ENCODE peak calls at places on chromosomes 4 and X, in seven cellular contexts. One of them, this sample, is unnamed.

GRCh38 chr4:2194556-2194955 is 47.4 kb downstream of the HAUS3 start:
- DNase-seq in IMR-90: peak; percentile 10
- DNase-seq in H9: no peak
- DNase-seq in mesenchymal stem cell: no peak
- DNase-seq in trophoblast cell: no peak
- DNase-seq in mesendoderm: peak; percentile 30
- DNase-seq in H1: no peak
- DNase-seq in this sample: no peak

GRCh38 chr4:173489514-173489913 is 40.5 kb downstream of the HAND2 start:
- DNase-seq in IMR-90: peak; percentile 86
- DNase-seq in H9: no peak
- DNase-seq in mesenchymal stem cell: peak; percentile 54
- DNase-seq in trophoblast cell: no peak
- DNase-seq in mesendoderm: no peak
- DNase-seq in H1: no peak
- DNase-seq in this sample: no peak

GRCh38 chrX:80578518-80579105 is 158.4 kb downstream of the TENT5D start:
- DNase-seq in IMR-90: peak; percentile 6
- DNase-seq in H9: no peak
- DNase-seq in mesenchymal stem cell: peak; percentile 10
- DNase-seq in trophoblast cell: peak; percentile 40
- DNase-seq in mesendoderm: peak; percentile 43
- DNase-seq in H1: no peak
- DNase-seq in this sample: no peak

GRCh38 chr4:185210102-185210981 is 944 bp downstream of the SNX25 start:
- DNase-seq in IMR-90: peak; percentile 56
- DNase-seq in H9: peak; percentile 58
- DNase-seq in mesenchymal stem cell: peak; percentile 71
- DNase-seq in trophoblast cell: peak; percentile 66
- DNase-seq in mesendoderm: peak; percentile 80
- DNase-seq in H1: no peak
- DNase-seq in this sample: peak; percentile 41

GRCh38 chr4:147714575-147715401 is 17.1 kb upstream of the ARHGAP10 start:
- DNase-seq in IMR-90: peak; percentile 90
- DNase-seq in H9: no peak
- DNase-seq in mesenchymal stem cell: peak; percentile 79
- DNase-seq in trophoblast cell: peak; percentile 95
- DNase-seq in mesendoderm: peak; percentile 53
- DNase-seq in H1: no peak
- DNase-seq in this sample: no peak

GRCh38 chr4:120517966-120518365 is 404.6 kb downstream of the PRDM5 start:
- DNase-seq in IMR-90: peak; percentile 86
- DNase-seq in H9: peak; percentile 34
- DNase-seq in mesenchymal stem cell: peak; percentile 85
- DNase-seq in trophoblast cell: peak; percentile 37
- DNase-seq in mesendoderm: peak; percentile 65
- DNase-seq in H1: no peak
- DNase-seq in this sample: no peak

GRCh38 chr4:140127422-140127821 is 26.6 kb downstream of the MAML3 start:
- DNase-seq in IMR-90: no peak
- DNase-seq in H9: no peak
- DNase-seq in mesenchymal stem cell: no peak
- DNase-seq in trophoblast cell: no peak
- DNase-seq in mesendoderm: no peak
- DNase-seq in H1: no peak
- DNase-seq in this sample: no peak

GRCh38 chrX:39065051-39065871 is 264.0 kb downstream of the MID1IP1 start:
- DNase-seq in IMR-90: no peak
- DNase-seq in H9: peak; percentile 73
- DNase-seq in mesenchymal stem cell: no peak
- DNase-seq in trophoblast cell: no peak
- DNase-seq in mesendoderm: peak; percentile 93
- DNase-seq in H1: peak; percentile 19
- DNase-seq in this sample: peak; percentile 61

GRCh38 chrX:110026099-110026844 is 23.4 kb downstream of the TMEM164 start:
- DNase-seq in IMR-90: no peak
- DNase-seq in H9: no peak
- DNase-seq in mesenchymal stem cell: no peak
- DNase-seq in trophoblast cell: peak; percentile 13
- DNase-seq in mesendoderm: no peak
- DNase-seq in H1: no peak
- DNase-seq in this sample: no peak

GRCh38 chr4:142121951-142122350 is 485.6 kb downstream of the IL15 start:
- DNase-seq in IMR-90: no peak
- DNase-seq in H9: no peak
- DNase-seq in mesenchymal stem cell: no peak
- DNase-seq in trophoblast cell: no peak
- DNase-seq in mesendoderm: no peak
- DNase-seq in H1: no peak
- DNase-seq in this sample: no peak

GRCh38 chr4:4694296-4694772 is 152.5 kb upstream of the STX18 start:
- DNase-seq in IMR-90: peak; percentile 23
- DNase-seq in H9: peak; percentile 75
- DNase-seq in mesenchymal stem cell: peak; percentile 76
- DNase-seq in trophoblast cell: no peak
- DNase-seq in mesendoderm: peak; percentile 81
- DNase-seq in H1: peak; percentile 21
- DNase-seq in this sample: no peak

GRCh38 chr4:95428216-95429085 is 120.3 kb downstream of the UNC5C start:
- DNase-seq in IMR-90: no peak
- DNase-seq in H9: no peak
- DNase-seq in mesenchymal stem cell: peak; percentile 73
- DNase-seq in trophoblast cell: no peak
- DNase-seq in mesendoderm: no peak
- DNase-seq in H1: no peak
- DNase-seq in this sample: peak; percentile 36

GRCh38 chr4:158783775-158784174 is 14.9 kb downstream of the FNIP2 start:
- DNase-seq in IMR-90: peak; percentile 76
- DNase-seq in H9: no peak
- DNase-seq in mesenchymal stem cell: peak; percentile 62
- DNase-seq in trophoblast cell: no peak
- DNase-seq in mesendoderm: no peak
- DNase-seq in H1: no peak
- DNase-seq in this sample: no peak

GRCh38 chr4:61666248-61666647 is 466.1 kb downstream of the ADGRL3 start:
- DNase-seq in IMR-90: no peak
- DNase-seq in H9: no peak
- DNase-seq in mesenchymal stem cell: no peak
- DNase-seq in trophoblast cell: no peak
- DNase-seq in mesendoderm: no peak
- DNase-seq in H1: no peak
- DNase-seq in this sample: peak; percentile 36

GRCh38 chrX:147476008-147476407 is 435.7 kb upstream of the FMR1 start:
- DNase-seq in IMR-90: no peak
- DNase-seq in H9: no peak
- DNase-seq in mesenchymal stem cell: no peak
- DNase-seq in trophoblast cell: peak; percentile 48
- DNase-seq in mesendoderm: peak; percentile 31
- DNase-seq in H1: no peak
- DNase-seq in this sample: no peak

GRCh38 chr4:123046096-123046495 is 123.7 kb upstream of the NUDT6 start:
- DNase-seq in IMR-90: no peak
- DNase-seq in H9: no peak
- DNase-seq in mesenchymal stem cell: no peak
- DNase-seq in trophoblast cell: no peak
- DNase-seq in mesendoderm: no peak
- DNase-seq in H1: no peak
- DNase-seq in this sample: no peak

GRCh38 chr4:26992657-26993361 is 132.2 kb downstream of the STIM2 start:
- DNase-seq in IMR-90: peak; percentile 89
- DNase-seq in H9: no peak
- DNase-seq in mesenchymal stem cell: no peak
- DNase-seq in trophoblast cell: peak; percentile 7
- DNase-seq in mesendoderm: no peak
- DNase-seq in H1: no peak
- DNase-seq in this sample: no peak

GRCh38 chr4:15920723-15921591 is 17.6 kb downstream of the FGFBP1 start:
- DNase-seq in IMR-90: peak; percentile 99
- DNase-seq in H9: no peak
- DNase-seq in mesenchymal stem cell: peak; percentile 96
- DNase-seq in trophoblast cell: peak; percentile 79
- DNase-seq in mesendoderm: no peak
- DNase-seq in H1: no peak
- DNase-seq in this sample: no peak

GRCh38 chr4:102815981-102816380 is 11.4 kb downstream of the UBE2D3 start:
- DNase-seq in IMR-90: peak; percentile 95
- DNase-seq in H9: no peak
- DNase-seq in mesenchymal stem cell: peak; percentile 91
- DNase-seq in trophoblast cell: peak; percentile 87
- DNase-seq in mesendoderm: peak; percentile 24
- DNase-seq in H1: no peak
- DNase-seq in this sample: peak; percentile 6

DNA sequence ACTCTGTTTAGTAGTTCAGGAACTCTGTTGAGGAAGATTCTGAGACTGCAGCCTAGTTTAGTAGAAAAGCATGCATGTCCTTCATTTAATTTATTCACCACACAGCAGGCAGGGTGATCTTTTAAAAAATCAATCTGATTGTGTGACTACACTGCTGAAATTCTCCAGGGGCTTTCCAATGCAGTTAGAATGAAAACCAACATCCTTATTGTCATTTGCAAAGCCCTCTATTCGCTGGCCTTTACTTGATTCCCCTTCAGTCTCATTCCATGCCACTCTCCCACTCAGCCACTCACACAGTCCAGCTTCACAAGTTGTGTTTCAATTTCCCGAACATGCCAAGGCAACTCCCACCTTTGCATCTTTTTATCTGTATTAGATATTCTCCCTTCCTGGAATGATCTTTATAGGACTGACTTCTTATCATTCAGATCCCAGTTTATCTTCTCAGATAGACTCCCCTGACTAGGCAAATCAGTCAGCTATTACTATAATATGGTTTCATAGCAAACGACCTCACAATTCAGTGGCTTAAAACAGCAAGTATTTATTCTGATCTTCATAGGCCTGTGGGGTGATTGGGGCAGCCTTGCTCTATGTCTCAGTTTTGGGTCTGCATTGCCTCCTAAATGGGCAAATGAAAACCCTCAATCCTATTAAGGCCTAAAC is 21.3 kb upstream of the FTHL17 start:
- DNase-seq in IMR-90: no peak
- DNase-seq in H9: no peak
- DNase-seq in mesenchymal stem cell: no peak
- DNase-seq in trophoblast cell: no peak
- DNase-seq in mesendoderm: no peak
- DNase-seq in H1: no peak
- DNase-seq in this sample: no peak
- H2AK5ac ChIP-seq in IMR-90: no peak overlapping the region
- H2AK5ac ChIP-seq in H9: no peak overlapping the region
- H2AK5ac ChIP-seq in mesenchymal stem cell: no peak overlapping the region
- H2AK5ac ChIP-seq in trophoblast cell: no peak overlapping the region
- H2AK5ac ChIP-seq in mesendoderm: no peak overlapping the region
- H2AK5ac ChIP-seq in H1: no peak overlapping the region
- H2AK5ac ChIP-seq in this sample: no peak overlapping the region

DNA sequence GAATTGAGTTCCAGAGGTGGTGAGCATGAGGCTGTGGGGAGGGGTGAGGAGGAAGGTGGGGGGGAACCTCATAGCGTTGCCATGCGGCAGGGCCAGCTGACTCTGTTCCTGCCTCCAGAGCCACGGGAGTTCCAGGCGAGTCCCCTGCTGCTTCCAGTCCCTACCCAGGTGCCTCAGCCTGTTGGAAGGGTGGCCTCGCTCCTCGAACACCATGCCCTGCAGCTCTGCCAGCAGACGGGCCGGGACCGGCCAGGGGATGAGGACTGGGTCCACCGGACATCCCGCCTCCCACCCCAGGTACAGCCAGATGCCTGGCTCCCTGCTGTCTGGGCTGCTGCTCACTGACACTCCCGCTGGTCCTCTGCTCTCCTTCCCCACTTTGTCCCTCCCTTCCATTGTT is 7.9 kb downstream of the CCDC22 start:
- DNase-seq in IMR-90: no peak
- DNase-seq in H9: no peak
- DNase-seq in mesenchymal stem cell: no peak
- DNase-seq in trophoblast cell: no peak
- DNase-seq in mesendoderm: no peak
- DNase-seq in H1: no peak
- DNase-seq in this sample: no peak
- H3K18ac ChIP-seq in IMR-90: no peak overlapping the region
- H3K18ac ChIP-seq in H9: no peak overlapping the region
- H3K18ac ChIP-seq in mesenchymal stem cell: no peak overlapping the region
- H3K18ac ChIP-seq in trophoblast cell: no peak overlapping the region
- H3K18ac ChIP-seq in mesendoderm: no peak overlapping the region
- H3K18ac ChIP-seq in H1: no peak overlapping the region
- H3K18ac ChIP-seq in this sample: no peak overlapping the region

GRCh38 chr4:101349346-101350064 is 2.2 kb upstream of the PPP3CA start:
- DNase-seq in IMR-90: no peak
- DNase-seq in H9: no peak
- DNase-seq in mesenchymal stem cell: no peak
- DNase-seq in trophoblast cell: no peak
- DNase-seq in mesendoderm: no peak
- DNase-seq in H1: no peak
- DNase-seq in this sample: no peak

GRCh38 chr4:101346562-101347266 is 612 bp downstream of the PPP3CA start:
- DNase-seq in IMR-90: peak; percentile 53
- DNase-seq in H9: peak; percentile 52
- DNase-seq in mesenchymal stem cell: peak; percentile 86
- DNase-seq in trophoblast cell: peak; percentile 59
- DNase-seq in mesendoderm: peak; percentile 70
- DNase-seq in H1: no peak
- DNase-seq in this sample: peak; percentile 57

GRCh38 chr4:101347557-101348366 is 436 bp upstream of the PPP3CA start:
- DNase-seq in IMR-90: peak; percentile 95
- DNase-seq in H9: peak; percentile 97
- DNase-seq in mesenchymal stem cell: peak; percentile 97
- DNase-seq in trophoblast cell: peak; percentile 98
- DNase-seq in mesendoderm: peak; percentile 98
- DNase-seq in H1: peak; percentile 86
- DNase-seq in this sample: peak; percentile 97

GRCh38 chr4:101347267-101347556 is at the start of gene PPP3CA:
- DNase-seq in IMR-90: no peak
- DNase-seq in H9: no peak
- DNase-seq in mesenchymal stem cell: no peak
- DNase-seq in trophoblast cell: no peak
- DNase-seq in mesendoderm: no peak
- DNase-seq in H1: no peak
- DNase-seq in this sample: no peak

GRCh38 chr4:101348367-101348827 is 1.1 kb upstream of the PPP3CA start:
- DNase-seq in IMR-90: peak; percentile 17
- DNase-seq in H9: no peak
- DNase-seq in mesenchymal stem cell: no peak
- DNase-seq in trophoblast cell: peak; percentile 50
- DNase-seq in mesendoderm: no peak
- DNase-seq in H1: no peak
- DNase-seq in this sample: no peak
- H2BK120ac ChIP-seq in IMR-90: peak overlapping the region; percentile 91
- H2BK120ac ChIP-seq in H9: no peak overlapping the region
- H2BK120ac ChIP-seq in mesenchymal stem cell: peak overlapping the region; percentile 39
- H2BK120ac ChIP-seq in trophoblast cell: no peak overlapping the region
- H2BK120ac ChIP-seq in mesendoderm: no peak overlapping the region
- H2BK120ac ChIP-seq in H1: no peak overlapping the region
- H2BK120ac ChIP-seq in this sample: no peak overlapping the region

DNA sequence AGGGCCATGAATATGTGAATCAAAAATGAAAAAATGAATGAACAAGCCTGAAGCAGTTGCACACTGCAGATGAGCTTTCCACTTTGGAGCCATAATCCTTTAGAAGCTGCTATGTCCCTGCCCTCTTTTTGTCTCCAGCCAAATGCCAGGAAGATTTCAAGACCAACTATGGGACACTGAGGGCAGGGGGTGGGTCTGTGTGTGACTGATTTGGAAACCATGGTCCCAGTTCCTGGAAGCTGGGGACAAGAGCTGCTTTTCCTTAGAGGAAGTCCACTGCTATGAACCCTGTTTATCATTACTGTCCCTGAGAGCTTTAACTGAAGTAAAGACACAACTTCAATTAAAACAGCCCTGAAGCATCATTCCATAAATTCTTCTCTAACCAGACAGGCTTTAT is 153.9 kb upstream of the GPC4 start:
- DNase-seq in IMR-90: no peak
- DNase-seq in H9: no peak
- DNase-seq in mesenchymal stem cell: no peak
- DNase-seq in trophoblast cell: no peak
- DNase-seq in mesendoderm: no peak
- DNase-seq in H1: no peak
- DNase-seq in this sample: no peak
- H2AK5ac ChIP-seq in IMR-90: no peak overlapping the region
- H2AK5ac ChIP-seq in H9: no peak overlapping the region
- H2AK5ac ChIP-seq in mesenchymal stem cell: no peak overlapping the region
- H2AK5ac ChIP-seq in trophoblast cell: no peak overlapping the region
- H2AK5ac ChIP-seq in mesendoderm: no peak overlapping the region
- H2AK5ac ChIP-seq in H1: no peak overlapping the region
- H2AK5ac ChIP-seq in this sample: no peak overlapping the region